ENCODE peak calls at places on chromosome 2, in four cellular contexts. E is HTR-8/SVneo, G is GM23248, C is NCI-H2081. R is an unnamed sample.

GRCh38 chr2:69227717-69228116 is 159.3 kb downstream of the GFPT1 start:
- DNase-seq in C (no peak), G (no peak), E (no peak), R (no peak)

GRCh38 chr2:124267821-124268220 is 242.7 kb downstream of the CNTNAP5 start:
- DNase-seq in E (no peak), C (no peak), G (no peak), R (no peak)

GRCh38 chr2:39024833-39025232 is 96.0 kb downstream of the SOS1 start:
- DNase-seq in G (peak; percentile 72), E (no peak), C (no peak), R (no peak)

GRCh38 chr2:207984765-207985480 is 40.4 kb downstream of the PLEKHM3 start:
- DNase-seq in C (no peak), G (no peak), E (no peak), R (no peak)

GRCh38 chr2:182101263-182101662 is 115.6 kb downstream of the PPP1R1C start:
- DNase-seq in E (no peak), C (no peak), G (peak; percentile 3), R (no peak)

GRCh38 chr2:33476100-33476792 is at the start of gene RASGRP3:
- DNase-seq in C (peak; percentile 11), G (peak; percentile 92), E (peak; percentile 78), R (peak; percentile 91)

GRCh38 chr2:102289129-102289528 is 22.2 kb upstream of the IL1RL1 start:
- DNase-seq in C (no peak), G (peak; percentile 47), E (no peak), R (no peak)

GRCh38 chr2:209383212-209383611 is 40.6 kb upstream of the MAP2 start:
- DNase-seq in G (peak; percentile 83), C (peak; percentile 21), E (peak; percentile 28), R (no peak)

GRCh38 chr2:190717764-190718651 is 69.1 kb downstream of the NAB1 start:
- DNase-seq in C (peak; percentile 42), G (no peak), E (no peak), R (peak; percentile 39)

GRCh38 chr2:9739508-9739907 is 103.8 kb upstream of the TAF1B start:
- DNase-seq in C (no peak), E (no peak), G (peak; percentile 64), R (no peak)

GRCh38 chr2:109260886-109261700 is 132.1 kb downstream of the SH3RF3 start:
- DNase-seq in G (peak; percentile 49), C (peak; percentile 96), E (no peak), R (no peak)

GRCh38 chr2:66306488-66306887 is 128.4 kb upstream of the MEIS1 start:
- DNase-seq in C (no peak), G (no peak), E (no peak), R (no peak)

GRCh38 chr2:634041-634440 is 43.2 kb downstream of the TMEM18 start:
- DNase-seq in G (no peak), E (no peak), C (no peak), R (no peak)

GRCh38 chr2:10283106-10284062 is 19.3 kb upstream of the HPCAL1 start:
- DNase-seq in C (no peak), G (peak; percentile 91), E (peak; percentile 82), R (no peak)

GRCh38 chr2:172234716-172235661 is 132.3 kb upstream of the DLX2 start:
- DNase-seq in E (no peak), G (peak; percentile 39), C (peak; percentile 90), R (no peak)

GRCh38 chr2:216139884-216140283 is 30.7 kb downstream of the XRCC5 start:
- DNase-seq in G (peak; percentile 26), C (no peak), E (peak; percentile 17), R (no peak)

GRCh38 chr2:120441744-120442471 is 96.0 kb downstream of the INHBB start:
- DNase-seq in C (peak; percentile 95), G (peak; percentile 68), E (no peak), R (no peak)

GRCh38 chr2:28635251-28635650 is 116.4 kb upstream of the PPP1CB start:
- DNase-seq in E (no peak), G (no peak), C (no peak), R (no peak)

GRCh38 chr2:437772-438393 is 150.0 kb upstream of the ALKAL2 start:
- DNase-seq in C (peak; percentile 73), E (no peak), G (no peak), R (peak; percentile 10)

GRCh38 chr2:85907671-85908157 is 18.9 kb upstream of the ST3GAL5 start:
- DNase-seq in G (peak; percentile 78), C (no peak), E (no peak), R (no peak)

GRCh38 chr2:64666810-64667438 is 13.2 kb upstream of the SERTAD2 start:
- DNase-seq in E (no peak), C (no peak), G (no peak), R (no peak)

GRCh38 chr2:42909966-42910365 is 117.6 kb upstream of the HAAO start:
- DNase-seq in E (no peak), C (no peak), G (no peak), R (no peak)

R was measured in DMS 273 treated with DMSO at 0.1 percent for 48 hours.